ENCODE peak calls at places on chromosomes 3 and 15, in five cellular contexts. W is tibial artery, N is left lung, L is Peyer's patch, D is dorsolateral prefrontal cortex. B is an unnamed sample.
A peak's percentile ranks its signal among the peaks of the same experiment; 100 is the strongest.

GRCh38 chr3:107384428-107384827 is 7.2 kb downstream of the CCDC54 start:
- DNase-seq in L (no peak), W (no peak), N (no peak), D (no peak), B (no peak)

GRCh38 chr3:1552831-1553230 is 460.0 kb downstream of the CNTN6 start:
- DNase-seq in L (no peak), D (no peak), N (no peak), W (no peak), B (no peak)

GRCh38 chr15:70505411-70505919 is 257.9 kb downstream of the UACA start:
- DNase-seq in W (no peak), L (no peak), D (no peak), N (no peak), B (no peak)

GRCh38 chr15:42059661-42060476 is 34.5 kb downstream of the PLA2G4D start:
- DNase-seq in N (no peak), W (peak; percentile 49), L (no peak), D (no peak), B (peak; percentile 51)

GRCh38 chr3:169122407-169122806 is 541.1 kb downstream of the MECOM start:
- DNase-seq in L (no peak), D (no peak), N (no peak), W (no peak), B (no peak)

GRCh38 chr15:43433160-43433559 is 59.8 kb downstream of the TP53BP1 start:
- DNase-seq in D (no peak), W (no peak), L (no peak), N (no peak), B (no peak)

GRCh38 chr3:39443530-39443929 is 23.9 kb upstream of the MOBP start:
- DNase-seq in W (no peak), L (no peak), D (no peak), N (no peak), B (no peak)

GRCh38 chr15:70210538-70210937 is 112.8 kb upstream of the TLE3 start:
- DNase-seq in N (no peak), D (no peak), L (no peak), W (no peak), B (no peak)

GRCh38 chr3:109387241-109387640 is 49.9 kb upstream of the DPPA4 start:
- DNase-seq in L (no peak), N (no peak), W (no peak), D (no peak), B (no peak)

DNA sequence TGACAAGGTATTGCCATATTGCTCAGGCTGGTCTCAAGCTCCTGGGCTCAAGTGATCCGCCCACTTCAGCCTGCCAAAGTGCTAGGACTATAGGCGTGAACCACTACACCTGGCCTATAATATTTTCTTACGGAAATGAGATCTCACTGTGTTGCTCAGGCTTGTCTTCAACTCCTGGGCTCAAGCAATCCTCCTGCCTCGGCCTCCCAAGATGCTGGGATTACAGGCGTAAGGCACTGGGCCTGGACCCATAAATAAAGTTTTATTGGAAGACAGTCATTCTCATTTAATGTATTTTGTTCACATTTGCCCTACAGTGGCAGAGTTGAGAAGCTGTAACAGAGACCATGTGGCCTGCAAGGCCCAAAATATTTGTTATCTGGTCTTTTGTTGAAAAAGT is 142.1 kb downstream of the RBPMS2 start:
- DNase-seq in W (no peak), D (no peak), N (no peak), L (no peak), B (no peak)
- H3K4me3 ChIP-seq in W (no peak overlapping the region), D (no peak overlapping the region), N (no peak overlapping the region), L (no peak overlapping the region), B (no peak overlapping the region)

GRCh38 chr3:84965141-84965540 is 6.4 kb downstream of the CADM2 start:
- DNase-seq in D (peak; percentile 30), N (no peak), L (no peak), W (no peak), B (no peak)
- TF ChIP-seq CTCF in D (peak; percentile 56), N (no peak), L (no peak), W (no peak), B (no peak)

DNA sequence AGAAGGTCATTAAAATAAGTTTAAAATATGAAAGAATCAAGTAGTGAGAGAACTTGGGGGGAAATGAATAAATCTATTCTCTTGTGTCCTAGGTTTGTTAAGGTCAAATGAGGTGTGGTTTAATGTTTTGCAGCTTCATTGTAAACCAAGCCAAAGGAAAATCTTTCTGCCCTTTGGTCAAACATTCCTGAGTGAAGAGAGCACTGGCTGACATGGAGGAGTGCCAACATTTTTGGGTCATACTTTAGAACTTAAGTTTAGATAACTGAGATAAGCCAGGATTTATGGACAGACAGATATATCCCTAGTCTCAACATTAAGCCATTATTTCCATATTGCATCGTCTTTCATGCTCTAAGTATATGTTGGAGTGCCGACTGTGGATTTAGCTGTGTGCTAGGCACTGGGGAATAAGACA is 66.4 kb downstream of the PTPRG start:
- DNase-seq in W (no peak), D (no peak), N (no peak), L (no peak), B (no peak)
- H3K27ac ChIP-seq in W (no peak overlapping the region), D (no peak overlapping the region), N (no peak overlapping the region), L (no peak overlapping the region), B (no peak overlapping the region)

GRCh38 chr15:65512807-65513416 is 4.6 kb downstream of the DPP8 start:
- DNase-seq in D (peak; percentile 43), N (no peak), L (no peak), W (peak; percentile 65), B (peak; percentile 34)
- H3K4me3 ChIP-seq in D (peak overlapping the region; percentile 35), N (no peak overlapping the region), L (no peak overlapping the region), W (peak overlapping the region; percentile 25), B (peak overlapping the region; percentile 32)

DNA sequence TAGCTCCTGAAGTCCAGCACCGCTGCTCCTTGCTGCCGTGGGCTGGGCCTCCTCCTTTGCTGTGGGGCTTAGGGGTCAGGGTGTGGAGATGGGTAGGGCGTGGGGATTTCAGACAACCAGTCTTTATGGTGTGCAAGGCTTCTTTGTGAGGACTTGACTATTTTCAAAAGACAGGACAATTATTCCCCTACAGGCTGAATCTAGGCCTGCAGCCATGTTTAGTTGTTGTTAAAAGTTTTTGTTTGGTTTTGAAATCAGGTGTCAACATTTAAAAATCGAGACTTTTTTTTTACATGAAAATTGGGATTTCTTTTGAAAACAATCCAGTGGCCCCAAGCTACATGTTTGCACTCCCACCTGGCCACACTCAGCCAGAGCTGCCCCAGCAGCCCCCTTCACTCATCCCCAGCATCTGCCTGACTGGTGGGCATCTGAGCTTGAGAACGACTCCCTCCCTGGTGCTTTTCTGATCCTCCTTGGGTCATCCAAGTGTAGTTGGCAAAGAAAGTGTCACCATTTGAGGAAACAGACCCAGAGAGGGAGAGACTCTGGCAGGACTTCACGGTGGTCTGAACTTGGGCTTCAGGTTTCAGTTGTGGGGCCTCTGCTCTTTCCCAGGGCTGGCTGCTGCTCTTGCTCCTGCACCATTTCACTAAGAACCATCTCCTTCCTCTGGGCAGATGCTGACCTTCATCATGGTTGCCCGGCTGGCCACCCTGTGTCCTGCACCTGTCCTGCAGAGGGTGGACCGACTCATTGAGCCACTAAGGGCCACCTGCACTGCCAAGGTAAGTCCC is 10.4 kb downstream of the RPL32 start:
- DNase-seq in L (no peak), N (no peak), D (no peak), W (no peak), B (no peak)
- TF ChIP-seq CTCF in L (peak; percentile 10), N (no peak), D (no peak), W (peak; percentile 11), B (no peak)